ENCODE peak calls at places on chromosome 9, in four cellular contexts. T is thoracic aorta, F is HCT116, G is neural progenitor cell. A is an unnamed sample. For H3K36me3, the result is how much of the 10 kb centered on the place peaks cover.

GRCh38 chr9:974993-975739 is 1.3 kb upstream of the DMRT3 start:
- DNase-seq in F (no peak), G (peak), T (no peak), A (no peak)

GRCh38 chr9:93230601-93231000 is 46.7 kb downstream of the WNK2 start:
- DNase-seq in T (no peak), F (no peak), G (no peak), A (no peak)

GRCh38 chr9:120603601-120604000 is 23.6 kb upstream of the CDK5RAP2 start:
- DNase-seq in F (no peak), T (no peak), G (no peak), A (no peak)

GRCh38 chr9:107547303-107547702 is 57.7 kb upstream of the KLF4 start:
- DNase-seq in F (no peak), T (no peak), G (no peak), A (no peak)

GRCh38 chr9:38059233-38059936 is 9.6 kb downstream of the SHB start:
- DNase-seq in T (no peak), F (no peak), G (no peak), A (no peak)

GRCh38 chr9:134549336-134549735 is 92.3 kb upstream of the COL5A1 start:
- DNase-seq in F (no peak), T (no peak), G (no peak), A (no peak)

GRCh38 chr9:70600479-70600878 is 186.0 kb upstream of the KLF9 start:
- DNase-seq in T (no peak), G (no peak), F (no peak), A (peak)

GRCh38 chr9:114229236-114229635 is 73.9 kb downstream of the COL27A1 start:
- DNase-seq in F (no peak), T (no peak), G (peak), A (no peak)

GRCh38 chr9:34557421-34558321 is 31.9 kb downstream of the CNTFR start:
- DNase-seq in G (no peak), F (no peak), T (no peak), A (no peak)

GRCh38 chr9:105835721-105836120 is 141.4 kb downstream of the TMEM38B start:
- DNase-seq in G (no peak), F (no peak), T (no peak), A (no peak)

GRCh38 chr9:101365181-101365580 is 19.6 kb downstream of the BAAT start:
- DNase-seq in F (no peak), G (no peak), T (no peak), A (no peak)

GRCh38 chr9:133258061-133259015 is 16.7 kb downstream of the ABO start:
- DNase-seq in T (no peak), F (no peak), G (no peak), A (no peak)

GRCh38 chr9:134057751-134058701 is 9.8 kb downstream of the BRD3 start:
- DNase-seq in T (no peak), G (peak), F (no peak), A (no peak)

GRCh38 chr9:94802795-94803194 is 76.3 kb downstream of the AOPEP start:
- DNase-seq in T (no peak), F (no peak), G (no peak), A (no peak)

DNA sequence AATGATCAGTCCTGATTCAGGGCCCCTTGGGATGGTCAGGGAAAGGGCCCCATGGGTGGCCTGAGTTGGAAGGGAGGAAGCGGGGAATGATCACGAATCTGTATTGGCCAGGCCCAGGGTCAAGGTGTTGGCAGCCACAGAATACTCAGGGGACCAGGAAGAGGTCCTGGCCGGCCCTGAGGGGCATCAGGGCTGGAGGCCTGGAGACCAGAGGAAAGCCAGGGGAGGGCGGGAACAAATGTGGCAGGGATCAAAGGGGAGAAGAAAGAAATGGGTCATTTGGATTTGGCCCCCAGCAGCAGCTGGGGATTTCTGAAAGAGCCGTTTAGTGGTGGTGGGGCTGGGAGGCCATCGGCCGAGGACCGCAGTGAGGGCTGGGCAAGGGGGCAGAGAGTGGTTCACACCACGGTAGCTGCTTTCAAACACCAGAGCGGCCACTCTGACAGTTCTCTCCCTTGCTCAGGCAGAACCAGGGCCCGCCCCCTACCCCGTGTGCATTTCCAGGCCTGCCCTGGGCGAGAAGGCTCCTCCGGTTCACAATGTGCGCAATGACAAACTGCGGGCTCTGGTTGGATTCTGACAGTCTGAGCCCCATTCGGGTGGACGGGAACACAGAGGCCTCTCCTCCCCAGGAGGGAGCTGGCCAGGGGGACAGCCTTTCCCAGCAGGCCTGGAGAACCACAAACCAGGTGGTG is 220.2 kb upstream of the IER5L start:
- DNase-seq in T (no peak), G (no peak), F (no peak), A (no peak)
- H3K27ac ChIP-seq in T (no peak), G (no peak), F (no peak), A (no peak)

GRCh38 chr9:87701491-87701890 is 24.4 kb upstream of the CTSL start:
- DNase-seq in T (no peak), F (no peak), G (no peak), A (no peak)
- H3K36me3 ChIP-seq in T (under half), F (under half), G (under half), A (under half)

DNA sequence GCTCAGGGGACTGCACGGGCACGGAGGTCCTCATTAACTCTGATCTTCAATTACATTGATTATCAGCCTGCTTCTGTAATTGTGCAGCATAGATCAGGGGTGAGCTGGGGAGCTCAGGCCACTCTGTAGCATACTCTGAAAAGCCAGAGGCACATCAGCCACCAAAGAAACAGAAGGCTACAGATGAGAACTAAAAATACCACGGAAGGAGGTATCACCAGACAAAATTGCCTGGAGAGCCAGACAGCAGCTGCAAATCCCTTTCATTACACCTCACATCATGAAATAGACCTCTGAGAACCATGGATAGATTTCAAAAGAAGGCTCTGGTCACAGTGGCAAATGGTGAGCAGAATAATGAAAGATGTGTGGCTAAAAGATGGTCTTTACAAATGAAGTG is 326.5 kb downstream of the TRIM32 start:
- DNase-seq in T (no peak), G (no peak), F (no peak), A (no peak)
- H3K27ac ChIP-seq in T (no peak), G (no peak), F (no peak), A (no peak)

GRCh38 chr9:129635099-129635803 is 6.7 kb downstream of the ASB6 start:
- DNase-seq in G (no peak), F (no peak), T (no peak), A (no peak)
- H3K36me3 ChIP-seq in G (under half), F (half or more), T (half or more), A (half or more)

GRCh38 chr9:90860382-90860781 is 58.8 kb downstream of the SYK start:
- DNase-seq in T (no peak), G (no peak), F (no peak), A (no peak)
- H3K27ac ChIP-seq in T (no peak), G (no peak), F (no peak), A (no peak)

DNA sequence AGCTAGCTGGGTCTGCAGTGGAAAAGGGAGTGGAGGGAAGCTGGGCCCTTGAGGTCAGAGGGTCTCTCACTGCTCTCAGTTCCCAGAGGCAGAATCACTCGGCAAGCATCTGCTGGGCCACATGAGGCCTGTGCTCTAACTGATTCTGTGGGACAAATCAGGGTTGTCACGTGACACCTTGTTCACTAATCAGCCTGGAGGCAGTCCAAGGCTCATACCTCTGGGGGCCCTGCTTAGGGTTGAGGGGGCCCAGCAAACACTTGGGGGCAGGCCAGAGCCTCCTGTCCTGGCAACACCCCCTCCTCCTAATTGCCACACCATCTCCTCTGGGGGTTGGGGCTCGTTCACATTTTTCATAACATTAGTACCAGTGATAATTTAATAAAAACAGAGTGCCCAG is 9.1 kb upstream of the DPM2 start:
- DNase-seq in T (no peak), F (no peak), G (no peak), A (no peak)
- H3K36me3 ChIP-seq in T (under half), F (under half), G (under half), A (under half)

GRCh38 chr9:81372628-81373191 is 316.6 kb downstream of the TLE1 start:
- DNase-seq in G (peak), F (no peak), T (no peak), A (no peak)

GRCh38 chr9:81375461-81376100 is 313.8 kb downstream of the TLE1 start:
- DNase-seq in G (no peak), F (no peak), T (no peak), A (no peak)

GRCh38 chr9:81374459-81374858 is 314.9 kb downstream of the TLE1 start:
- DNase-seq in T (no peak), G (no peak), F (no peak), A (no peak)

GRCh38 chr9:81373294-81373693 is 316.1 kb downstream of the TLE1 start:
- DNase-seq in G (no peak), F (no peak), T (no peak), A (no peak)

DNA sequence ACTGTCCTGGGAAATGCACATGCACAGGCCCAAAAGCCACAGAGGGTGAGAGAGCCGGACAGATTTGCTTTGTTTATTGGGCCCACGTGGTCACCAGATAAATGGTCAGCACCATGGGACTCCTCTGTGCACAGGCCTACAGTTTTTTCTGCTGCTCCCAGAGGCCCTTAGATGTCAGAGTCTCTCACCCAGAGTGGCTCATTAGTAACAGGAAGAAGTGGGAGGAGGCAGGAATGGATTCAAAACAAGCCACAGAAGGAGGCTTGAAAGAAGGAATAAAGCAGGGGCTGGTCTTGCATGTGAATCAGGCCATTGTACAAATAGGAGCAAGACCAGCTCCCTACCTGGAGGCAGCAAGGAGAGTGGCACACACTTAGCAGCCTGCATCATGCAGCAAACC is 314.5 kb downstream of the TLE1 start:
- DNase-seq in G (no peak), F (no peak), T (no peak), A (no peak)
- H3K27ac ChIP-seq in G (no peak), F (no peak), T (no peak), A (no peak)

A was measured in right atrium auricular region.